ENCODE peak calls at places on chromosomes 13 and 19, in ten cellular contexts. G, H, O, Y, Z, I, E, S, N and F are unnamed samples.

GRCh38 chr13:21739771-21740170 is 68.9 kb downstream of the FGF9 start:
- DNase-seq in Z (no peak), S (no peak), N (no peak), I (no peak), E (no peak), O (peak; percentile 50), H (no peak), Y (no peak), G (no peak), F (no peak)

GRCh38 chr13:96898855-96899254 is 95.4 kb downstream of the OXGR1 start:
- DNase-seq in H (no peak), N (no peak), S (no peak), G (no peak), Z (no peak), O (no peak), I (no peak), E (no peak), Y (no peak), F (no peak)

GRCh38 chr19:33513424-33513823 is 8.2 kb downstream of the PEPD start:
- DNase-seq in H (no peak), O (no peak), N (no peak), G (no peak), S (no peak), Y (no peak), E (no peak), I (no peak), Z (no peak), F (no peak)

GRCh38 chr19:41014643-41015042 is 23.6 kb downstream of the CYP2B6 start:
- DNase-seq in N (no peak), S (no peak), G (no peak), H (no peak), E (no peak), Z (no peak), I (no peak), Y (no peak), O (no peak), F (no peak)

GRCh38 chr19:16869331-16869972 is 19.3 kb upstream of the F2RL3 start:
- DNase-seq in S (no peak), N (no peak), O (no peak), Y (no peak), E (no peak), I (no peak), G (no peak), Z (no peak), H (no peak), F (no peak)

GRCh38 chr13:75404721-75405120 is 77.2 kb downstream of the TBC1D4 start:
- DNase-seq in Z (no peak), E (no peak), H (no peak), O (no peak), I (no peak), N (no peak), S (no peak), Y (no peak), G (no peak), F (no peak)

GRCh38 chr13:102869948-102870676 is 24.3 kb downstream of the ERCC5 start:
- DNase-seq in E (no peak), Y (no peak), G (no peak), S (no peak), N (no peak), H (no peak), O (no peak), I (no peak), Z (no peak), F (no peak)

GRCh38 chr19:38759590-38760003 is 13.7 kb downstream of the LGALS7 start:
- DNase-seq in Y (no peak), O (no peak), S (no peak), I (no peak), H (no peak), N (no peak), E (no peak), G (no peak), Z (no peak), F (no peak)

GRCh38 chr19:18700501-18701249 is 17.2 kb downstream of the CRTC1 start:
- DNase-seq in I (peak; percentile 90), Y (peak; percentile 72), S (peak; percentile 76), N (peak; percentile 85), H (peak; percentile 93), O (peak; percentile 99), E (peak; percentile 28), Z (peak; percentile 60), G (peak; percentile 65), F (peak; percentile 49)

GRCh38 chr19:815775-816499 is 5.8 kb downstream of the PLPPR3 start:
- DNase-seq in Z (no peak), Y (no peak), G (no peak), H (no peak), I (no peak), N (no peak), E (no peak), O (no peak), S (no peak), F (no peak)

GRCh38 chr13:61695147-61695546 is 279.5 kb upstream of the PCDH20 start:
- DNase-seq in N (no peak), E (no peak), O (no peak), Z (no peak), H (no peak), G (no peak), I (no peak), S (no peak), Y (no peak), F (no peak)

GRCh38 chr13:80141114-80141849 is 199.6 kb downstream of the SPRY2 start:
- DNase-seq in E (no peak), G (peak; percentile 96), N (no peak), Y (peak; percentile 80), O (no peak), S (no peak), Z (no peak), H (no peak), I (no peak), F (peak; percentile 76)